ENCODE peak calls at places on chromosomes 4 and X, in four cellular contexts. P, K, O and T are unnamed samples.

GRCh38 chr4:147633113-147633512 is 15.9 kb downstream of the TMEM184C start:
- DNase-seq in P (no peak), K (no peak), O (no peak), T (no peak)

GRCh38 chr4:2741626-2742025 is 14.5 kb downstream of the TNIP2 start:
- DNase-seq in P (no peak), K (peak), O (no peak), T (no peak)

GRCh38 chrX:115494133-115494532 is 66.8 kb upstream of the PLS3 start:
- DNase-seq in P (no peak), K (no peak), O (no peak), T (no peak)

GRCh38 chr4:87657525-87657924 is 7.4 kb downstream of the DMP1 start:
- DNase-seq in P (no peak), K (no peak), O (no peak), T (no peak)

GRCh38 chrX:40202456-40202855 is 104.7 kb upstream of the BCOR start:
- DNase-seq in P (no peak), K (no peak), O (no peak), T (no peak)

GRCh38 chrX:152865232-152865920 is 32.5 kb upstream of the ZNF185 start:
- DNase-seq in P (no peak), K (no peak), O (no peak), T (no peak)

GRCh38 chrX:13165747-13166146 is 121.3 kb upstream of the FAM9C start:
- DNase-seq in P (no peak), K (no peak), O (no peak), T (no peak)

GRCh38 chrX:19839770-19840254 is 47.6 kb downstream of the SH3KBP1 start:
- DNase-seq in P (no peak), K (no peak), O (no peak), T (no peak)

GRCh38 chr4:24917076-24917856 is 4.4 kb upstream of the CCDC149 start:
- DNase-seq in P (no peak), K (no peak), O (no peak), T (no peak)

GRCh38 chr4:98677799-98678198 is 19.4 kb upstream of the TSPAN5 start:
- DNase-seq in P (no peak), K (no peak), O (no peak), T (no peak)

GRCh38 chr4:4694296-4694772 is 152.5 kb upstream of the STX18 start:
- DNase-seq in P (no peak), K (peak), O (no peak), T (no peak)

GRCh38 chr4:157819693-157820464 is 352.9 kb downstream of the GASK1B start:
- DNase-seq in P (no peak), K (no peak), O (no peak), T (no peak)

GRCh38 chrX:36867143-36867542 is 141.0 kb upstream of the FAM47C start:
- DNase-seq in P (no peak), K (no peak), O (no peak), T (no peak)

GRCh38 chrX:75655627-75656026 is 129.4 kb downstream of the MAGEE2 start:
- DNase-seq in P (no peak), K (no peak), O (no peak), T (no peak)

GRCh38 chr4:17667653-17668201 is 53.3 kb downstream of the MED28 start:
- DNase-seq in P (no peak), K (no peak), O (no peak), T (no peak)

GRCh38 chr4:185242749-185243533 is 33.5 kb downstream of the SNX25 start:
- DNase-seq in P (no peak), K (no peak), O (no peak), T (no peak)

GRCh38 chr4:147175460-147176025 is 229.9 kb upstream of the TTC29 start:
- DNase-seq in P (no peak), K (no peak), O (no peak), T (no peak)

GRCh38 chrX:47198026-47198686 is 4.5 kb downstream of the UBA1 start:
- DNase-seq in P (no peak), K (no peak), O (no peak), T (no peak)

GRCh38 chrX:51144828-51145442 is 187.7 kb upstream of the NUDT10 start:
- DNase-seq in P (no peak), K (no peak), O (no peak), T (no peak)

GRCh38 chr4:88725143-88725542 is 27.5 kb upstream of the NAP1L5 start:
- DNase-seq in P (no peak), K (no peak), O (no peak), T (no peak)

GRCh38 chr4:8115916-8116315 is 42.7 kb downstream of the ABLIM2 start:
- DNase-seq in P (no peak), K (peak), O (no peak), T (no peak)

GRCh38 chr4:183146478-183146877 is 47.4 kb downstream of the WWC2 start:
- DNase-seq in P (no peak), K (peak), O (no peak), T (no peak)

GRCh38 chrX:119474615-119475388 is 6.6 kb downstream of the SLC25A5 start:
- DNase-seq in P (no peak), K (no peak), O (no peak), T (no peak)

GRCh38 chr4:146450524-146450923 is 71.2 kb downstream of the SLC10A7 start:
- DNase-seq in P (no peak), K (no peak), O (no peak), T (no peak)

GRCh38 chr4:143186634-143187033 is 1.9 kb downstream of the USP38 start:
- DNase-seq in P (no peak), K (no peak), O (no peak), T (no peak)

GRCh38 chrX:68929332-68930150 is 100.7 kb downstream of the EFNB1 start:
- DNase-seq in P (peak), K (peak), O (no peak), T (no peak)

GRCh38 chr4:80322716-80323115 is 12.8 kb upstream of the CFAP299 start:
- DNase-seq in P (no peak), K (no peak), O (no peak), T (no peak)

GRCh38 chr4:155540698-155541097 is 126.0 kb upstream of the GUCY1A1 start:
- DNase-seq in P (no peak), K (no peak), O (no peak), T (no peak)

GRCh38 chrX:87808576-87809243 is 291.1 kb downstream of the KLHL4 start:
- DNase-seq in P (no peak), K (no peak), O (no peak), T (no peak)

GRCh38 chr4:56147371-56147770 is 198.6 kb downstream of the CEP135 start:
- DNase-seq in P (no peak), K (no peak), O (no peak), T (no peak)

DNA sequence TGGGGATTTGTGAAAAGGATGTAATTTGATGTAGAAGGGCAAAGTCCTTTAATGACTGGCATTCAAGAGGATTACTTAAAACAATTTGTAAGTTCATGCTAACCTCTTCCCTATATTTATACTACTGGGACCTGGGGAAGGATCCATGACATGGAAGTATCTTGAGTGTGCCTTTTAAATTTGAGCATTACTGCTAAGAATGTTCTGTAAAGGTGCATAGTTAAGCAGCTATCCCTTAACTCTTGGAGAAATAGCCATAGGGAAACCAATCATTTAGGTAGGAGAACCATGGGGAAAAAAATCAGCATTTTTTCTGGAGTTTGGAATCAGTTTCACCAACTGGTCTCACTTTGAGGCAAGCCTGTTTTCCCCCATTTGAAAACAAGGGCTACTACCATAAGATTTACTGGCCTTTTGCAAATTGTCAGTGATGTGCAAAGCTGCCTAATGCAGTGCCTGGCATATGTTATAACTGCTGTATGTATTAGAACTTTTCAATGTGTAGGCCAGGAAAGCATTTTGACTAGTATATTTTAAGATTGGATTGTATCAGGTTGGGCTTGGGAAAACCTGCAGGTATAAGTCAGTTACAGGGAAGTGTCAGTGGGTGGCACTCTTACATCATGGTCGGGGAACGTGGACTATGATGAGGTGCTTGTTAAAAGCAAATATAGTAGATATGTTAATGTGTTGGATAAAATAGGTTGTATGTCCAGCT is 72.1 kb downstream of the PRSS12 start:
- DNase-seq in P (peak), K (peak), O (no peak), T (no peak)
- TF ChIP-seq POLR2A in P (no peak), K (no peak), O (no peak), T (no peak)

GRCh38 chrX:30889147-30890125 is at the start of gene TAB3:
- DNase-seq in P (peak), K (peak), O (peak), T (peak)
- TF ChIP-seq POLR2A in P (no peak), K (peak), O (no peak), T (no peak)

GRCh38 chr4:109815151-109816081 is at the start of gene GAR1:
- DNase-seq in P (peak), K (peak), O (peak), T (peak)
- TF ChIP-seq POLR2A in P (peak), K (peak), O (no peak), T (no peak)

GRCh38 chr4:173371292-173372192 is 788 bp downstream of the SAP30 start:
- DNase-seq in P (peak), K (peak), O (peak), T (no peak)
- TF ChIP-seq POLR2A in P (no peak), K (no peak), O (no peak), T (no peak)

GRCh38 chrX:154398668-154399526 is 720 bp downstream of the RPL10 start:
- DNase-seq in P (peak), K (peak), O (peak), T (peak)

GRCh38 chrX:154396948-154397887 is 959 bp upstream of the RPL10 start:
- DNase-seq in P (peak), K (peak), O (peak), T (no peak)

GRCh38 chrX:154401045-154401799 is 3.0 kb downstream of the RPL10 start:
- DNase-seq in P (no peak), K (no peak), O (no peak), T (no peak)

GRCh38 chrX:154399527-154400368 is 1.6 kb downstream of the RPL10 start:
- DNase-seq in P (no peak), K (no peak), O (no peak), T (no peak)

GRCh38 chrX:154397888-154398667 is at the start of gene RPL10:
- DNase-seq in P (peak), K (peak), O (peak), T (peak)
- TF ChIP-seq POLR2A in P (peak), K (peak), O (peak), T (peak)

GRCh38 chr4:74374561-74375327 is 9.8 kb downstream of the EREG start:
- DNase-seq in P (peak), K (no peak), O (no peak), T (no peak)
- TF ChIP-seq POLR2A in P (no peak), K (no peak), O (no peak), T (no peak)

DNA sequence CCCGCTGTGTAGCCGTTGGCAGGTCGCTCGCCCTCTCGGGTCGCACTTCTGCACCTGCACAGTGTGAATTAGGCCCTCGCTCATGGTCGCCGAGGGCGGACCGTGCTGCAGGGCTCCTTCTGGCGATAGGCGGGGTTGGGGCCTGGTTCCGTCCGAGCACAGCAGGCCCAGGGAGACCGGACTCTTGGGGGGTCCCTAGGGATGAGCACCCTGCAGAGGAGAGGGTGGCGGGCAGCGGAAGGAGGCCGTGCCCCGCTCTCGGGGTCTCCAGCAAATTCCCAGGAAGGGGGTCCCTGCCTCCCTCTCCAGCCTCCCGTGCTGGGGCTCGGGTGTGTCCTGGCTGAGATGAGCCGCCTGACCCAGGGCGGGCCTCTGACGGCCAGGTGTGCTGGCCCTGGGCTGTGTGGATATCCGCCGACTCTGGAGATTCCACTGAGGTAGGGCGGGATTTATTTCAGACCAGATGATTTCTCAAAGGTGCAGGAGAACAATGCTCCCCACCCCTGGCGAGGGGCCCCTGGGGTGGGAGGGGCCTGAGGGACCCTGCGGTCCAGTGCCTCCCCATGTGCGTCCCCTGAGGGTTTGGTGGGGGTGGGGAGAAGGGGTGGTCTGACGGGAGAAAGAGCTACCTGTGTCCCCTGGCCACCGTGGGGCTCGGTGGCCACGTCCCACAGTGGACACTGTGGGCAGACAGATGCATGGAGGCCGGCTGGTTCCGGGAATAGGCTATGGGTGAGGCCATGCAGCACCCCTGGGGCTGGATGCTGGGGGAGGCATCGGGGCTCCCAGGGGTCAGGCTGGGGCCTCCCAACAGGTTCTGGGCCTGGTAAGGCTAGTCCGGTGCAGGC is 867 bp upstream of the FAM53A start:
- DNase-seq in P (no peak), K (no peak), O (peak), T (no peak)
- TF ChIP-seq POLR2A in P (no peak), K (no peak), O (no peak), T (no peak)